ENCODE peak calls at places on chromosomes 3 and 15, in nine cellular contexts. M, S, I, F, V, K, J, A and H are unnamed samples.

GRCh38 chr3:18988619-18989229 is 159.6 kb upstream of the KCNH8 start:
- DNase-seq in K (no peak), A (peak; percentile 23), I (peak; percentile 12), J (no peak), S (no peak), F (peak; percentile 46), V (no peak), M (peak; percentile 30), H (no peak)

GRCh38 chr15:33132722-33133345 is 61.7 kb downstream of the FMN1 start:
- DNase-seq in M (peak; percentile 70), K (no peak), F (peak; percentile 50), S (no peak), A (peak; percentile 74), V (no peak), I (peak; percentile 31), J (no peak), H (no peak)

GRCh38 chr3:24355806-24356205 is 138.8 kb downstream of the THRB start:
- DNase-seq in V (no peak), S (no peak), A (peak; percentile 28), J (no peak), K (no peak), I (no peak), F (no peak), M (no peak), H (no peak)

GRCh38 chr3:9884555-9885165 is 4.6 kb upstream of the CIDEC start:
- DNase-seq in S (no peak), K (no peak), V (no peak), J (no peak), A (peak; percentile 96), M (peak; percentile 74), I (no peak), F (no peak), H (no peak)

GRCh38 chr3:197482001-197482400 is 73.8 kb downstream of the BDH1 start:
- DNase-seq in A (peak; percentile 42), M (no peak), J (no peak), I (no peak), K (no peak), F (no peak), V (no peak), S (no peak), H (no peak)

GRCh38 chr3:135895106-135895733 is 70.3 kb upstream of the PPP2R3A start:
- DNase-seq in A (peak; percentile 89), I (peak; percentile 65), V (peak; percentile 78), S (peak; percentile 59), M (peak; percentile 82), K (peak; percentile 63), J (peak; percentile 75), F (peak; percentile 73), H (peak; percentile 40)

GRCh38 chr3:155302476-155302875 is 9.0 kb upstream of the STRIT1 start:
- DNase-seq in J (no peak), M (peak; percentile 25), A (peak; percentile 84), K (no peak), V (no peak), I (no peak), S (no peak), F (no peak), H (no peak)

GRCh38 chr3:55574671-55575070 is 87.6 kb upstream of the WNT5A start:
- DNase-seq in F (no peak), I (no peak), A (no peak), V (no peak), K (no peak), M (no peak), J (no peak), S (no peak), H (no peak)

GRCh38 chr15:72451224-72451623 is 22.9 kb upstream of the ARIH1 start:
- DNase-seq in K (no peak), A (no peak), V (no peak), F (no peak), J (no peak), M (no peak), I (no peak), S (no peak), H (no peak)

GRCh38 chr3:177932750-177933660 is 603.2 kb upstream of the KCNMB2 start:
- DNase-seq in M (peak; percentile 65), J (no peak), A (peak; percentile 30), K (no peak), V (no peak), S (peak; percentile 8), I (no peak), F (peak; percentile 21), H (no peak)

GRCh38 chr3:36393563-36393962 is 13.3 kb downstream of the STAC start:
- DNase-seq in J (no peak), M (no peak), V (no peak), A (peak; percentile 22), I (no peak), K (no peak), F (peak; percentile 2), S (no peak), H (no peak)

GRCh38 chr15:101206173-101206572 is 45.7 kb downstream of the CHSY1 start:
- DNase-seq in K (no peak), F (peak; percentile 65), S (no peak), M (peak; percentile 55), J (no peak), A (peak; percentile 91), V (no peak), I (no peak), H (no peak)

GRCh38 chr3:159620873-159621272 is 367.8 kb upstream of the IL12A start:
- DNase-seq in K (no peak), S (peak; percentile 31), M (peak; percentile 40), I (no peak), F (no peak), A (peak; percentile 75), J (no peak), V (no peak), H (no peak)

GRCh38 chr3:114824014-114824413 is 323.1 kb downstream of the ZBTB20 start:
- DNase-seq in F (no peak), S (no peak), K (no peak), M (no peak), I (no peak), A (no peak), J (no peak), V (no peak), H (no peak)

GRCh38 chr15:58139631-58140522 is 1.7 kb downstream of the AQP9 start:
- DNase-seq in V (no peak), J (no peak), S (no peak), A (peak; percentile 78), M (peak; percentile 23), I (no peak), K (no peak), F (peak; percentile 51), H (no peak)

GRCh38 chr3:157089455-157090221 is 70.3 kb downstream of the CCNL1 start:
- DNase-seq in S (no peak), A (peak; percentile 66), K (peak; percentile 68), J (no peak), M (no peak), I (peak; percentile 77), F (no peak), V (no peak), H (no peak)

GRCh38 chr3:172606021-172606420 is 82.8 kb upstream of the TNFSF10 start:
- DNase-seq in M (peak; percentile 47), V (no peak), I (no peak), S (no peak), K (no peak), J (no peak), F (no peak), A (no peak), H (no peak)

GRCh38 chr3:13484861-13485590 is 4.9 kb downstream of the HDAC11 start:
- DNase-seq in M (peak; percentile 74), F (peak; percentile 41), J (peak; percentile 76), A (peak; percentile 26), K (peak; percentile 91), S (no peak), V (peak; percentile 79), I (no peak), H (no peak)

GRCh38 chr3:135109681-135110080 is 314.6 kb downstream of the EPHB1 start:
- DNase-seq in M (no peak), K (no peak), A (no peak), I (no peak), S (no peak), F (no peak), J (no peak), V (no peak), H (no peak)

GRCh38 chr3:195732951-195733350 is 12.2 kb downstream of the MUC20 start:
- DNase-seq in F (no peak), I (no peak), A (no peak), K (no peak), J (no peak), V (no peak), M (no peak), S (no peak), H (no peak)

GRCh38 chr3:48367201-48367600 is 4.8 kb upstream of the FBXW12 start:
- DNase-seq in M (peak; percentile 1), K (no peak), V (no peak), F (no peak), S (no peak), I (no peak), A (no peak), J (no peak), H (no peak)

GRCh38 chr3:106006001-106006400 is 137.2 kb upstream of the CBLB start:
- DNase-seq in F (no peak), V (no peak), I (no peak), M (peak; percentile 87), A (peak; percentile 99), S (peak; percentile 76), J (no peak), K (no peak), H (no peak)

DNA sequence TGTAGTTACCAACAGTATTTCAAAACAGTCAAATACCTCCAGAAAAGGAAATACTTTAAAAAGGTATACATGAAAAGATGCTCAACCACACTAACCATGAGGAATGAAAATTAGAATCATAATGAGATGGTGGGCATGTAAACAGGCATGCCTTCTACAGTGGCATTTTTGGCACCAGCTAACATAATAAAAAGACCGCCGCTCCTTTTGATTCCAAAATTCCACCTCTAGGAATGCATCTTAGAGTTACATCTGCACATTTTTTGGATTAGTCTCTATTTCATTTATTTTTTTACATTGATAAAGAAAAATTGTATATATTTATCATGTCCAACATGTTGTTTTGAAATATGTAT is 37.0 kb upstream of the SPTBN5 start:
- DNase-seq in V (no peak), K (no peak), I (no peak), M (no peak), S (no peak), A (no peak), J (no peak), F (no peak), H (no peak)
- TF ChIP-seq CTCF in V (no peak), K (no peak), I (no peak), M (no peak), S (no peak), A (no peak), J (no peak), F (no peak), H (no peak)

GRCh38 chr3:45664558-45664957 is 24.6 kb upstream of the SACM1L start:
- DNase-seq in K (no peak), F (no peak), J (no peak), I (peak; percentile 83), M (no peak), S (no peak), A (no peak), V (no peak), H (peak; percentile 77)
- TF ChIP-seq CTCF in K (no peak), F (no peak), J (no peak), I (no peak), M (no peak), S (no peak), A (no peak), V (no peak), H (no peak)

GRCh38 chr3:11653298-11654055 is 9.8 kb upstream of the VGLL4 start:
- DNase-seq in M (no peak), F (peak; percentile 16), I (no peak), J (no peak), K (no peak), V (no peak), A (no peak), S (no peak), H (no peak)
- TF ChIP-seq CTCF in M (no peak), F (peak; percentile 10), I (no peak), J (no peak), K (no peak), V (no peak), A (no peak), S (no peak), H (no peak)

GRCh38 chr3:143697975-143698374 is 150.3 kb downstream of the SLC9A9 start:
- DNase-seq in A (peak; percentile 54), J (no peak), S (no peak), V (no peak), K (no peak), I (no peak), F (peak; percentile 3), M (no peak), H (no peak)
- TF ChIP-seq CTCF in A (peak; percentile 10), J (no peak), S (no peak), V (no peak), K (no peak), I (no peak), F (no peak), M (no peak), H (no peak)